ENCODE peak calls at places on chromosomes 5 and 9, in five cellular contexts. One of them, this sample, is unnamed.

GRCh38 chr5:138334867-138335447 is 3.1 kb upstream of the FAM53C start:
- DNase-seq in H1: no peak
- DNase-seq in suprapubic skin: no peak
- DNase-seq in SJSA1: no peak
- DNase-seq in aorta: no peak
- DNase-seq in this sample: no peak

GRCh38 chr5:43772601-43773031 is 169.6 kb downstream of the NNT start:
- DNase-seq in aorta: no peak
- DNase-seq in suprapubic skin: no peak
- DNase-seq in H1: no peak
- DNase-seq in SJSA1: peak; percentile 86
- DNase-seq in this sample: no peak

GRCh38 chr5:61603211-61603908 is 271.3 kb downstream of the ZSWIM6 start:
- DNase-seq in suprapubic skin: no peak
- DNase-seq in H1: no peak
- DNase-seq in SJSA1: peak; percentile 78
- DNase-seq in aorta: no peak
- DNase-seq in this sample: no peak

GRCh38 chr5:61768692-61769281 is 436.7 kb downstream of the ZSWIM6 start:
- DNase-seq in H1: peak; percentile 23
- DNase-seq in SJSA1: peak; percentile 13
- DNase-seq in suprapubic skin: no peak
- DNase-seq in aorta: no peak
- DNase-seq in this sample: no peak

GRCh38 chr9:133813749-133814585 is 75.8 kb upstream of the SARDH start:
- DNase-seq in H1: no peak
- DNase-seq in aorta: no peak
- DNase-seq in SJSA1: no peak
- DNase-seq in suprapubic skin: no peak
- DNase-seq in this sample: no peak

GRCh38 chr5:155938051-155938450 is 388.9 kb upstream of the SGCD start:
- DNase-seq in suprapubic skin: no peak
- DNase-seq in aorta: no peak
- DNase-seq in SJSA1: no peak
- DNase-seq in H1: no peak
- DNase-seq in this sample: no peak

GRCh38 chr5:132829742-132830435 is 558 bp downstream of the SHROOM1 start:
- DNase-seq in H1: no peak
- DNase-seq in SJSA1: peak; percentile 93
- DNase-seq in aorta: peak; percentile 94
- DNase-seq in suprapubic skin: peak; percentile 89
- DNase-seq in this sample: peak; percentile 71

GRCh38 chr5:171783051-171783450 is 2.6 kb upstream of the SMIM23 start:
- DNase-seq in SJSA1: no peak
- DNase-seq in H1: no peak
- DNase-seq in aorta: no peak
- DNase-seq in suprapubic skin: no peak
- DNase-seq in this sample: no peak

GRCh38 chr5:171693397-171693796 is 92.2 kb upstream of the SMIM23 start:
- DNase-seq in suprapubic skin: peak; percentile 34
- DNase-seq in H1: no peak
- DNase-seq in SJSA1: no peak
- DNase-seq in aorta: no peak
- DNase-seq in this sample: no peak

GRCh38 chr9:130445268-130445983 is 665 bp downstream of the ASS1 start:
- DNase-seq in SJSA1: peak; percentile 20
- DNase-seq in aorta: peak; percentile 90
- DNase-seq in suprapubic skin: no peak
- DNase-seq in H1: no peak
- DNase-seq in this sample: no peak

GRCh38 chr5:138649316-138649720 is 74.1 kb upstream of the HSPA9 start:
- DNase-seq in SJSA1: no peak
- DNase-seq in suprapubic skin: no peak
- DNase-seq in H1: no peak
- DNase-seq in aorta: no peak
- DNase-seq in this sample: no peak

GRCh38 chr9:87263291-87263690 is 234.4 kb upstream of the DAPK1 start:
- DNase-seq in aorta: no peak
- DNase-seq in SJSA1: no peak
- DNase-seq in H1: peak; percentile 66
- DNase-seq in suprapubic skin: no peak
- DNase-seq in this sample: no peak

GRCh38 chr5:109324941-109325340 is 84.8 kb downstream of the PJA2 start:
- DNase-seq in H1: no peak
- DNase-seq in suprapubic skin: no peak
- DNase-seq in aorta: no peak
- DNase-seq in SJSA1: no peak
- DNase-seq in this sample: no peak

GRCh38 chr5:67156976-67157583 is 39.5 kb downstream of the CD180 start:
- DNase-seq in SJSA1: peak; percentile 13
- DNase-seq in H1: no peak
- DNase-seq in aorta: no peak
- DNase-seq in suprapubic skin: no peak
- DNase-seq in this sample: peak; percentile 58

GRCh38 chr5:3348576-3349535 is 246.8 kb upstream of the IRX1 start:
- DNase-seq in aorta: peak; percentile 57
- DNase-seq in suprapubic skin: peak; percentile 62
- DNase-seq in SJSA1: no peak
- DNase-seq in H1: no peak
- DNase-seq in this sample: no peak

DNA sequence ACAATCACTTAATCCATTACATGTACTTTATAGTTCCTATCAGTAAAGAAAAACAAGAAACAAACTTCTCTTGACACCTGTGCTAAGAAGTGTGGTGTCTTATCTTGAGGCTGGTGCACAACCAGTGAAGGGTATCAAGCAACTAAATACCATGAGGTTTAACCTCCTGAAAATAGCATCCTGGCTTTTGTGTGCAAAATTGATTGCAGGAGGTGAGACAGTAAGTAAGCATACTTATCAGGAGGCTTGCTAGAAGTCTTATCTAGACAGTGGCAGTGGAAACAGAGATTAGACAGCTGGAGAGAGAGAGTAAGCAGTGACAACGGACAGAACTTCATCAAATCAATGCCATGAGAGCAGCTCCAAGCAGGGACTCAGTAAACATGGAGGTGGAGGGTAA is 730.3 kb downstream of the DNAH5 start:
- DNase-seq in aorta: no peak
- DNase-seq in suprapubic skin: no peak
- DNase-seq in H1: no peak
- DNase-seq in SJSA1: no peak
- DNase-seq in this sample: no peak
- H3K9me3 ChIP-seq in aorta: no peaks in the 10 kb centered on the region
- H3K9me3 ChIP-seq in suprapubic skin: no peaks in the 10 kb centered on the region
- H3K9me3 ChIP-seq in H1: no peaks in the 10 kb centered on the region
- H3K9me3 ChIP-seq in SJSA1: no peaks in the 10 kb centered on the region
- H3K9me3 ChIP-seq in this sample: no peaks in the 10 kb centered on the region

GRCh38 chr9:137164370-137165249 is 5.2 kb downstream of the LRRC26 start:
- DNase-seq in SJSA1: no peak
- DNase-seq in aorta: no peak
- DNase-seq in suprapubic skin: no peak
- DNase-seq in H1: no peak
- DNase-seq in this sample: no peak
- H3K27me3 ChIP-seq in SJSA1: peaks cover 89% of the 10 kb centered on the region
- H3K27me3 ChIP-seq in aorta: no peaks in the 10 kb centered on the region
- H3K27me3 ChIP-seq in suprapubic skin: peaks cover 100% of the 10 kb centered on the region
- H3K27me3 ChIP-seq in H1: peaks cover 98% of the 10 kb centered on the region
- H3K27me3 ChIP-seq in this sample: peaks cover 10% of the 10 kb centered on the region

GRCh38 chr9:98460704-98461103 is 205.3 kb upstream of the TBC1D2 start:
- DNase-seq in aorta: no peak
- DNase-seq in H1: no peak
- DNase-seq in SJSA1: no peak
- DNase-seq in suprapubic skin: no peak
- DNase-seq in this sample: no peak
- H3K27ac ChIP-seq in aorta: no peak overlapping the region
- H3K27ac ChIP-seq in H1: no peak overlapping the region
- H3K27ac ChIP-seq in SJSA1: no peak overlapping the region
- H3K27ac ChIP-seq in suprapubic skin: no peak overlapping the region
- H3K27ac ChIP-seq in this sample: no peak overlapping the region

GRCh38 chr5:150905312-150905683 is 518 bp upstream of the ZNF300 start:
- DNase-seq in SJSA1: no peak
- DNase-seq in H1: no peak
- DNase-seq in suprapubic skin: no peak
- DNase-seq in aorta: no peak
- DNase-seq in this sample: no peak
- H3K9me3 ChIP-seq in SJSA1: peaks cover 6% of the 10 kb centered on the region
- H3K9me3 ChIP-seq in H1: peaks cover 42% of the 10 kb centered on the region
- H3K9me3 ChIP-seq in suprapubic skin: peaks cover 20% of the 10 kb centered on the region
- H3K9me3 ChIP-seq in aorta: no peaks in the 10 kb centered on the region
- H3K9me3 ChIP-seq in this sample: no peaks in the 10 kb centered on the region

DNA sequence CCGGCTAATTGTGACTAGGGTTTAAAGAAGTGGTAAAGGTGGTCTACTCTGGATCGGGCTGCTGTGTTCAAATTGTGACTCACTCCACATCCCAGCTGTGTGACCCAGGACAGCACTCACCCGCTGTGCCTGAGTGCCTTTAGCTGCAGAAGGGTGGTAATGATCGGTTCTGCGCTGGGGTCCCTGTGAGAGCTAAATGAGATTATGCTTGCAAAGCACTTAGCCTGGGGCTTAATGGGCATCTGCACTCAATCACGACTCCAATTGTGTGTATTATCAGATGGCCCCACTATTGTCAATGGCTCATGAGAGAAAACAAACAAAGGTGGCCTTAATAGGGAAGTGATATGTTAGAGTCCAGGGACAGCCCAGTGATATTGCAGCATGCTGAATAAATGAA is 25.1 kb upstream of the TBC1D2 start:
- DNase-seq in SJSA1: no peak
- DNase-seq in aorta: no peak
- DNase-seq in suprapubic skin: no peak
- DNase-seq in H1: no peak
- DNase-seq in this sample: no peak
- H3K27me3 ChIP-seq in SJSA1: peaks cover 16% of the 10 kb centered on the region
- H3K27me3 ChIP-seq in aorta: no peaks in the 10 kb centered on the region
- H3K27me3 ChIP-seq in suprapubic skin: peaks cover 25% of the 10 kb centered on the region
- H3K27me3 ChIP-seq in H1: no peaks in the 10 kb centered on the region
- H3K27me3 ChIP-seq in this sample: no peaks in the 10 kb centered on the region

GRCh38 chr9:127833555-127833954 is 20.9 kb downstream of the ENG start:
- DNase-seq in SJSA1: no peak
- DNase-seq in suprapubic skin: no peak
- DNase-seq in H1: no peak
- DNase-seq in aorta: no peak
- DNase-seq in this sample: no peak
- H3K27ac ChIP-seq in SJSA1: no peak overlapping the region
- H3K27ac ChIP-seq in suprapubic skin: peak overlapping the region; percentile 31
- H3K27ac ChIP-seq in H1: no peak overlapping the region
- H3K27ac ChIP-seq in aorta: no peak overlapping the region
- H3K27ac ChIP-seq in this sample: no peak overlapping the region

DNA sequence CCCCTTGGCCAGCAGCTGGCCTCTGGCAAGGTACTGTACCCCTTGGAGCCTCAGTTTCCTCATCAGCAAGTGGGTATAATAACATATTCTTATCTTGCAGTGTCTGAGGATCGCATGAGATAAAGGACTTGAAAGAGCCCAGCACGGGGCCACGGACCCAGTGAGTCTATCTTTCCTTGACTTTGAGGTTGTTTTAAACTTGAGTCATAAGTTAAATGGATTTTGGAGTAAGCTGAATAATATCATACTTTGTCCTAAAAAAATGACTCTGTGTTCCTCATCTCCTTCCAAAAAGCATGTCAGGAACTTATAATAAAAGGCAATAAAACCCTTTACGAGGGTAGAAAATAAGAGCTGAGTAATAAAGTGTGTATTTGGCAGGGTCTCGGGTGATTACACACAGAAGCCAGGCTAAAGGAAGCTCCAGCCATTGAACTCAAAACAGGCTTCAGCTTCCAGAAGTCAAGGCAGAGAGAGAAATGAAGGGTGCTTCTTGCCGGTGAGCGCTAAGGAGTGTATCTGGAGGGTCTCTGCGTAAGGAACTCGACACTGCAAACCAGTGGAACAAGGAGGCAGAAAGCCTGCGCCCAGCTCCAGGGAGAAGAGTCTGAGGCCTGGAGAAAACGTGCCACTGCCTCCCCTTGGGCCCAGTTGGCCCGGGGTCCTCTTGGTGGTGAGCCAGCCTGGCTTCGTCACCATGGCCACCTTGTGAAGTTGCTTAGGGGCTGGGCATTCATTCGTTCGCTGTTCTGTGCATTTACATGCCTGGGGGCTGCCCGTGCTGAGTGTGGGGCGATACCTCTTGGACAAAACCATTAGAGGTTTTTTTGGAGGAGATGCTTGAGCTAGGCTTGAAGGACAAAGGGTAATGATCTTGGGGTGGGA is 72.4 kb upstream of the PHYKPL start:
- DNase-seq in suprapubic skin: peak; percentile 67
- DNase-seq in H1: no peak
- DNase-seq in aorta: peak; percentile 45
- DNase-seq in SJSA1: no peak
- DNase-seq in this sample: no peak
- H3K9me3 ChIP-seq in suprapubic skin: no peaks in the 10 kb centered on the region
- H3K9me3 ChIP-seq in H1: no peaks in the 10 kb centered on the region
- H3K9me3 ChIP-seq in aorta: peaks cover 4% of the 10 kb centered on the region
- H3K9me3 ChIP-seq in SJSA1: peaks cover 39% of the 10 kb centered on the region
- H3K9me3 ChIP-seq in this sample: no peaks in the 10 kb centered on the region

DNA sequence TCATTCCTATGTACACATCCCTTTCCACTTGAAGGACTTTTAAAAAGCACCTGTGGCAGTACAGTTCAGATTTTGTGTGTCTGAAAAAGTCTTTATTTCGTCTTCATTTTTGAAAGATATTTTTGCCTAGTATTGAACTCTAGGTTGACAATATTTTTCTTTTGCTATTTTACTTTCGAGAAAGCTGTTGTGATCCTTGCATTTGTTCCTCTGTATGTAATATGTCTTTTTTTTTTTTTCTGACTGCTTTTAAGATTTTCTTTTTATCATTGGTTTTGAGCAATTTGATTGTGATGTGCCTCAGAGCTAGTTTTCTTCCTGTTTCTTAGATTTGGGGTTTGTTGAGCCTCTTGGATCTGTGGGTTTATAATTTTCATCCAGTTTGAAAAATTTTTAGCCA is 13.3 kb downstream of the LCP2 start:
- DNase-seq in SJSA1: no peak
- DNase-seq in H1: no peak
- DNase-seq in aorta: no peak
- DNase-seq in suprapubic skin: no peak
- DNase-seq in this sample: no peak
- H3K27me3 ChIP-seq in SJSA1: peaks cover 5% of the 10 kb centered on the region
- H3K27me3 ChIP-seq in H1: no peaks in the 10 kb centered on the region
- H3K27me3 ChIP-seq in aorta: no peaks in the 10 kb centered on the region
- H3K27me3 ChIP-seq in suprapubic skin: no peaks in the 10 kb centered on the region
- H3K27me3 ChIP-seq in this sample: no peaks in the 10 kb centered on the region

GRCh38 chr5:96961053-96961452 is 25.2 kb downstream of the LNPEP start:
- DNase-seq in SJSA1: no peak
- DNase-seq in H1: no peak
- DNase-seq in suprapubic skin: no peak
- DNase-seq in aorta: no peak
- DNase-seq in this sample: peak; percentile 79

GRCh38 chr5:96958977-96959376 is 23.1 kb downstream of the LNPEP start:
- DNase-seq in aorta: no peak
- DNase-seq in suprapubic skin: no peak
- DNase-seq in H1: no peak
- DNase-seq in SJSA1: no peak
- DNase-seq in this sample: no peak

GRCh38 chr5:96952118-96952750 is 16.4 kb downstream of the LNPEP start:
- DNase-seq in H1: no peak
- DNase-seq in SJSA1: no peak
- DNase-seq in suprapubic skin: no peak
- DNase-seq in aorta: no peak
- DNase-seq in this sample: no peak

GRCh38 chr5:96952946-96953730 is 17.3 kb downstream of the LNPEP start:
- DNase-seq in SJSA1: no peak
- DNase-seq in H1: no peak
- DNase-seq in suprapubic skin: no peak
- DNase-seq in aorta: no peak
- DNase-seq in this sample: no peak

GRCh38 chr5:96957125-96958041 is 21.5 kb downstream of the LNPEP start:
- DNase-seq in SJSA1: no peak
- DNase-seq in suprapubic skin: no peak
- DNase-seq in H1: no peak
- DNase-seq in aorta: no peak
- DNase-seq in this sample: no peak
- H3K27ac ChIP-seq in SJSA1: no peak overlapping the region
- H3K27ac ChIP-seq in suprapubic skin: no peak overlapping the region
- H3K27ac ChIP-seq in H1: no peak overlapping the region
- H3K27ac ChIP-seq in aorta: no peak overlapping the region
- H3K27ac ChIP-seq in this sample: peak overlapping the region; percentile 39

This sample was measured in CD4-positive, alpha-beta memory T cell.